ENCODE peak calls at places on chromosomes 16 and 17, in seven cellular contexts. V is neuronal stem cell, Q is H9, W is IMR-90, S is trophoblast cell, Z is H1, Y is mesendoderm. T is an unnamed sample.

GRCh38 chr16:47734987-47735594 is 274.0 kb downstream of the PHKB start:
- DNase-seq in Z (no peak), V (no peak), Q (no peak), W (no peak), Y (peak), S (no peak), T (no peak)

GRCh38 chr17:16988749-16989229 is 16.9 kb upstream of the TNFRSF13B start:
- DNase-seq in Y (no peak), Z (no peak), S (no peak), V (no peak), W (no peak), Q (no peak), T (no peak)

GRCh38 chr17:56583772-56584171 is 9.7 kb upstream of the NOG start:
- DNase-seq in Y (no peak), Z (no peak), W (no peak), S (peak), V (no peak), Q (no peak), T (no peak)

GRCh38 chr17:56810286-56810781 is 23.4 kb downstream of the C17orf67 start:
- DNase-seq in Z (no peak), Q (no peak), V (no peak), S (no peak), W (no peak), Y (no peak), T (no peak)

GRCh38 chr17:71995570-71995969 is 125.2 kb upstream of the SOX9 start:
- DNase-seq in Y (no peak), V (no peak), Z (no peak), W (peak), Q (no peak), S (no peak), T (no peak)

GRCh38 chr16:11163761-11164261 is 92.2 kb downstream of the SOCS1 start:
- DNase-seq in S (no peak), V (no peak), Y (no peak), Q (no peak), W (no peak), Z (no peak), T (peak)

GRCh38 chr17:55564077-55564476 is 52.8 kb upstream of the SMIM36 start:
- DNase-seq in Y (no peak), Q (no peak), Z (no peak), S (no peak), V (no peak), W (no peak), T (no peak)

GRCh38 chr16:29007865-29008593 is 23.2 kb downstream of the LAT start:
- DNase-seq in S (no peak), Y (no peak), Q (no peak), W (peak), Z (no peak), V (no peak), T (no peak)

GRCh38 chr16:21611546-21612384 is 12.4 kb downstream of the METTL9 start:
- DNase-seq in Z (no peak), Y (no peak), V (no peak), Q (no peak), S (no peak), W (no peak), T (peak)

GRCh38 chr17:61579961-61580360 is 11.1 kb downstream of the NACA2 start:
- DNase-seq in S (no peak), Z (no peak), W (peak), Q (no peak), Y (no peak), V (no peak), T (no peak)

GRCh38 chr17:83171661-83172060 is 92.3 kb downstream of the METRNL start:
- DNase-seq in S (no peak), Y (no peak), Q (peak), V (no peak), W (no peak), Z (peak), T (no peak)

GRCh38 chr16:81646561-81646960 is 132.5 kb upstream of the PLCG2 start:
- DNase-seq in S (peak), Q (no peak), V (no peak), Y (no peak), W (peak), Z (no peak), T (peak)

GRCh38 chr16:81718637-81719036 is 60.5 kb upstream of the PLCG2 start:
- DNase-seq in S (no peak), Z (no peak), V (no peak), Q (no peak), Y (no peak), W (no peak), T (no peak)

GRCh38 chr17:10843806-10844205 is 5.9 kb upstream of the PIRT start:
- DNase-seq in V (no peak), Z (peak), W (no peak), Y (peak), S (no peak), Q (peak), T (no peak)

GRCh38 chr16:69932228-69932627 is 18.9 kb upstream of the CLEC18A start:
- DNase-seq in V (no peak), Z (no peak), Y (no peak), W (no peak), S (no peak), Q (no peak), T (no peak)

GRCh38 chr17:58786586-58787295 is 31.1 kb downstream of the PPM1E start:
- DNase-seq in S (peak), Y (no peak), Q (no peak), V (no peak), W (peak), Z (no peak), T (peak)

GRCh38 chr17:14471052-14471451 is 170.2 kb downstream of the HS3ST3B1 start:
- DNase-seq in Z (no peak), Q (no peak), Y (no peak), W (peak), V (no peak), S (peak), T (peak)

DNA sequence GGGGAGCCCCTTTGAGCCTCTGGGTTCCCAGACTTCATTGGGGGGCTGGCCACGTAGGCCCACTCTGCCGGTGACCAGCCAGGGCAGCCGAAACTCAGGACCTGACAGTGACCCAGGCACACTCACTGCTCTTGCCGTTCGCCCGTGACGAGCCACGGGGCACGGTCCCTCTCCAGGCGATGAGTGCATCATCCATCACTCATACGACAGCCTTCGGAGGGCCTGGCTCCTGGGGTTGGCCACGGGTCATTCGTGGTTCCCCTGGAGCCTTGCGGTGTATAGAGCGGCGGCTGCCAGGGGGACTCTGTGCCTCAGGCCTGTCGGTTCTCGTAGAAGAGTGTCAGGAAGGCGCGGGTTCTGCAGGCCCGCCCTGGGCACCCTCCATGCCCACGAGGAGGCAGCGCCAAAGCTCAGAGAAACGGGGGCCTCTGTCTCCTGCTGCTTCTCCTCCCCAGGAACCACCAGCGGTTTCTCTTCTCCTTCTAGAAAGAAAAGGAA is 11.2 kb upstream of the NUDT16L1 start:
- DNase-seq in Y (no peak), Q (no peak), W (no peak), V (no peak), Z (no peak), S (no peak), T (no peak)
- H4K8ac ChIP-seq in Y (no peak), Q (no peak), W (no peak), V (no peak), Z (no peak), S (no peak), T (no peak)

GRCh38 chr17:1126801-1127550 is 52.8 kb downstream of the ABR start:
- DNase-seq in Z (no peak), W (no peak), V (no peak), S (no peak), Y (no peak), Q (no peak), T (no peak)

GRCh38 chr17:1125775-1126120 is 54.0 kb downstream of the ABR start:
- DNase-seq in W (no peak), Y (no peak), Z (no peak), Q (no peak), V (no peak), S (no peak), T (no peak)

GRCh38 chr17:1124896-1125774 is 54.6 kb downstream of the ABR start:
- DNase-seq in Z (no peak), W (no peak), Q (no peak), Y (no peak), V (no peak), S (no peak), T (no peak)

GRCh38 chr17:1124238-1124699 is 55.5 kb downstream of the ABR start:
- DNase-seq in Y (no peak), Q (no peak), V (no peak), W (no peak), Z (no peak), S (no peak), T (no peak)

GRCh38 chr17:1126327-1126726 is 53.5 kb downstream of the ABR start:
- DNase-seq in Y (no peak), V (no peak), W (no peak), S (no peak), Z (no peak), Q (no peak), T (no peak)
- H4K8ac ChIP-seq in Y (no peak), V (no peak), W (no peak), S (no peak), Z (no peak), Q (no peak), T (no peak)

DNA sequence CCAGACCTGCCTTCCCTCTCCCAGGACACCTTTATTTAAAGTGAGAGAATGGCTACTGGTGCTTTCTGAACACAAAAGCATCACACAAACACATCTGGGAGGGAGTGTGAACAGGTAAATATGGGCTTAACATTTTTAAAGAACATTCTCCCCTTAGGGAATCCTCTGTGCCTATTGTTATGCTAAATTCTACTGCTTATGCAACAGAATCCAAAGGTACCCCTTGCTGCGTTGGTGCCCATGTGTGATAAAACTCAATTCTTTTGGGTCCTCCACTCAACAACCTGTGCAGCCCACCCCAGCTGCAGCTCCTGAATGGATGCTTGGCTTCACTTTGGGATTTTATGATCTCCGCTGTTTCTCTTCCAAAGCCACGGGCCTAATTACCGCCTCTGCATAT is 23.8 kb downstream of the RHBDL3 start:
- DNase-seq in Z (no peak), W (no peak), S (no peak), Q (peak), V (no peak), Y (peak), T (no peak)
- H4K8ac ChIP-seq in Z (no peak), W (no peak), S (no peak), Q (no peak), V (no peak), Y (no peak), T (no peak)

GRCh38 chr16:30016555-30017276 is 5.9 kb upstream of the DOC2A start:
- DNase-seq in Z (no peak), S (no peak), V (no peak), Q (no peak), W (no peak), Y (no peak), T (no peak)
- H4K8ac ChIP-seq in Z (no peak), S (no peak), V (no peak), Q (no peak), W (no peak), Y (no peak), T (peak)

GRCh38 chr17:65385726-65386125 is 175.7 kb downstream of the AXIN2 start:
- DNase-seq in V (no peak), Y (no peak), W (no peak), S (no peak), Z (no peak), Q (no peak), T (no peak)

GRCh38 chr17:65387322-65387721 is 174.1 kb downstream of the AXIN2 start:
- DNase-seq in Z (no peak), S (no peak), V (no peak), Y (no peak), Q (no peak), W (no peak), T (no peak)

GRCh38 chr17:65389426-65389825 is 172.0 kb downstream of the AXIN2 start:
- DNase-seq in V (no peak), Y (no peak), S (peak), Z (no peak), Q (no peak), W (peak), T (peak)

GRCh38 chr17:65389956-65390355 is 171.5 kb downstream of the AXIN2 start:
- DNase-seq in S (peak), Z (no peak), W (peak), Q (no peak), V (no peak), Y (no peak), T (peak)

DNA sequence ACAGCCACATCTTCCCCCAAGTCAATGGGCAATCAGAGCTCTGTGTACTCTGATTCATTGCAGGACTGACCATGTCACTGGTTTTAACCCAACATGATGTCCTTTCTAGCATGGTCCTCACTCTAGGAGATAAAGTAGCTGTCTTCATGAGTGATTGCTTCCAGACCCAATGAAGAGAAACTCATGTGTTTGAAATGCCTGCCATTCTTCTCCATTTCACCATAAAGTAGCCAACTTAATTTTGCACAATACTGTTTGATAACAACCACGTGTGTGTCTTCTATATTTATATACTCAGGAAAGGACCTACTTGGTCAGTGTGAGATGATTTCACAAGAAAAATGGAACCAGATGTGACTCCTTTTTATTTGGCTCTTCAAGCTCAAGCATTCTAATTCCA is 172.5 kb downstream of the AXIN2 start:
- DNase-seq in Q (no peak), W (no peak), S (no peak), V (no peak), Z (no peak), Y (no peak), T (no peak)
- H4K8ac ChIP-seq in Q (no peak), W (no peak), S (no peak), V (no peak), Z (no peak), Y (no peak), T (no peak)

GRCh38 chr17:77208856-77209255 is 68.1 kb downstream of the SEC14L1 start:
- DNase-seq in Z (no peak), Y (no peak), V (no peak), S (no peak), Q (no peak), W (peak), T (peak)

GRCh38 chr17:77208217-77208808 is 67.5 kb downstream of the SEC14L1 start:
- DNase-seq in Q (no peak), S (no peak), V (no peak), W (peak), Y (peak), Z (no peak), T (peak)

GRCh38 chr17:77209330-77209748 is 68.6 kb downstream of the SEC14L1 start:
- DNase-seq in Z (no peak), V (no peak), Y (no peak), Q (no peak), S (no peak), W (no peak), T (no peak)

GRCh38 chr17:77206557-77206956 is 65.8 kb downstream of the SEC14L1 start:
- DNase-seq in Y (no peak), W (peak), Q (no peak), Z (no peak), V (no peak), S (no peak), T (peak)

GRCh38 chr17:77207689-77208216 is 67.0 kb downstream of the SEC14L1 start:
- DNase-seq in S (no peak), W (no peak), Z (no peak), Y (no peak), V (no peak), Q (no peak), T (no peak)
- H4K8ac ChIP-seq in S (no peak), W (no peak), Z (no peak), Y (no peak), V (no peak), Q (no peak), T (peak)

T was measured in mesenchymal stem cell.